ENCODE peak calls at places on chromosomes 5 and 9, in four cellular contexts. L, A, Q and F are unnamed samples.

GRCh38 chr9:19875291-19875910 is 86.6 kb upstream of the SLC24A2 start:
- DNase-seq in L (no peak), A (no peak), Q (peak), F (no peak)

GRCh38 chr5:5929231-5929630 is 449.1 kb downstream of the MED10 start:
- DNase-seq in A (no peak), L (no peak), Q (no peak), F (no peak)

GRCh38 chr5:150945501-150945900 is 40.7 kb upstream of the ZNF300 start:
- DNase-seq in L (no peak), A (no peak), Q (peak), F (no peak)

GRCh38 chr5:100667021-100667671 is 132.0 kb downstream of the FAM174A start:
- DNase-seq in A (no peak), L (no peak), Q (peak), F (no peak)

GRCh38 chr5:133347039-133347438 is 265.3 kb downstream of the FSTL4 start:
- DNase-seq in L (no peak), Q (no peak), A (no peak), F (no peak)

GRCh38 chr9:133948138-133948537 is 44.0 kb downstream of the VAV2 start:
- DNase-seq in A (no peak), L (no peak), Q (no peak), F (no peak)

GRCh38 chr5:143064207-143064606 is 294.0 kb downstream of the ARHGAP26 start:
- DNase-seq in A (no peak), Q (no peak), L (no peak), F (no peak)

GRCh38 chr5:116514521-116514920 is 60.1 kb downstream of the SEMA6A start:
- DNase-seq in A (no peak), Q (no peak), L (no peak), F (no peak)

GRCh38 chr9:128809036-128809599 is 9.2 kb upstream of the ENDOG start:
- DNase-seq in A (no peak), L (no peak), Q (no peak), F (no peak)

GRCh38 chr5:149227168-149227826 is 44.4 kb upstream of the AFAP1L1 start:
- DNase-seq in A (no peak), L (no peak), Q (peak), F (no peak)

GRCh38 chr9:103617046-103617445 is 477.1 kb upstream of the SMC2 start:
- DNase-seq in L (no peak), Q (no peak), A (no peak), F (no peak)

GRCh38 chr5:179152941-179153340 is 92.8 kb downstream of the ZNF354C start:
- DNase-seq in A (no peak), Q (no peak), L (no peak), F (no peak)

GRCh38 chr9:3088166-3088702 is 244.3 kb upstream of the PUM3 start:
- DNase-seq in L (no peak), A (no peak), Q (no peak), F (no peak)

GRCh38 chr9:116706310-116707290 is 19.5 kb downstream of the TRIM32 start:
- DNase-seq in A (no peak), Q (no peak), L (no peak), F (no peak)

GRCh38 chr9:126474201-126474765 is 139.4 kb upstream of the LMX1B start:
- DNase-seq in L (no peak), Q (peak), A (no peak), F (no peak)

GRCh38 chr5:36875051-36875788 is 1.3 kb upstream of the NIPBL start:
- DNase-seq in L (peak), A (peak), Q (no peak), F (no peak)